ENCODE peak calls at places on chromosome 11, in seven cellular contexts. W, O, P, U, C, D and X are unnamed samples.

GRCh38 chr11:95067828-95068244 is 1.1 kb downstream of the SRSF8 start:
- DNase-seq in W (no peak), O (no peak), P (no peak), U (peak; percentile 35), C (no peak), D (no peak), X (peak; percentile 31)

GRCh38 chr11:66855574-66856495 is 1.0 kb upstream of the LRFN4 start:
- DNase-seq in W (no peak), O (peak; percentile 63), P (peak; percentile 98), U (peak; percentile 95), C (peak; percentile 98), D (peak; percentile 92), X (peak; percentile 66)

GRCh38 chr11:95229199-95230053 is 1.6 kb downstream of the SESN3 start:
- DNase-seq in W (no peak), O (no peak), P (peak; percentile 43), U (no peak), C (no peak), D (peak; percentile 56), X (no peak)

GRCh38 chr11:86761978-86762377 is 38.4 kb upstream of the PRSS23 start:
- DNase-seq in W (no peak), O (no peak), P (no peak), U (no peak), C (no peak), D (peak; percentile 51), X (no peak)

GRCh38 chr11:73114110-73114834 is 27.8 kb downstream of the FCHSD2 start:
- DNase-seq in W (no peak), O (no peak), P (no peak), U (no peak), C (no peak), D (no peak), X (no peak)

GRCh38 chr11:11620251-11620965 is 1.4 kb downstream of the GALNT18 start:
- DNase-seq in W (no peak), O (no peak), P (peak; percentile 73), U (peak; percentile 66), C (peak; percentile 0), D (no peak), X (no peak)

GRCh38 chr11:102546427-102546826 is 15.9 kb upstream of the MMP7 start:
- DNase-seq in W (no peak), O (no peak), P (no peak), U (no peak), C (no peak), D (peak; percentile 17), X (no peak)

GRCh38 chr11:38988908-38989307 is 2390.9 kb upstream of the RAG2 start:
- DNase-seq in W (no peak), O (no peak), P (no peak), U (no peak), C (no peak), D (no peak), X (no peak)

GRCh38 chr11:68825603-68826002 is 16.1 kb downstream of the CPT1A start:
- DNase-seq in W (no peak), O (no peak), P (no peak), U (no peak), C (no peak), D (no peak), X (no peak)

GRCh38 chr11:65900125-65900898 is at the start of gene FOSL1:
- DNase-seq in W (peak; percentile 89), O (no peak), P (peak; percentile 92), U (peak; percentile 91), C (peak; percentile 94), D (peak; percentile 97), X (peak; percentile 85)

GRCh38 chr11:33652001-33652400 is 48.6 kb downstream of the C11orf91 start:
- DNase-seq in W (no peak), O (no peak), P (no peak), U (no peak), C (no peak), D (peak; percentile 4), X (no peak)

GRCh38 chr11:70024773-70025045 is 53.4 kb upstream of the ANO1 start:
- DNase-seq in W (no peak), O (no peak), P (no peak), U (no peak), C (no peak), D (no peak), X (no peak)

GRCh38 chr11:76783294-76783900 is at the start of gene TSKU:
- DNase-seq in W (no peak), O (no peak), P (no peak), U (no peak), C (no peak), D (no peak), X (no peak)

GRCh38 chr11:69274531-69275016 is 19.4 kb upstream of the MYEOV start:
- DNase-seq in W (no peak), O (no peak), P (no peak), U (peak; percentile 91), C (no peak), D (no peak), X (peak; percentile 66)

GRCh38 chr11:128848815-128849455 is 18.2 kb downstream of the KCNJ1 start:
- DNase-seq in W (no peak), O (no peak), P (peak; percentile 66), U (peak; percentile 52), C (peak; percentile 77), D (peak; percentile 59), X (no peak)

GRCh38 chr11:100546714-100547113 is 140.4 kb upstream of the ARHGAP42 start:
- DNase-seq in W (no peak), O (no peak), P (no peak), U (no peak), C (peak; percentile 31), D (peak; percentile 90), X (peak; percentile 81)

GRCh38 chr11:95977534-95978174 is 53.7 kb upstream of the MTMR2 start:
- DNase-seq in W (no peak), O (no peak), P (no peak), U (no peak), C (no peak), D (peak; percentile 58), X (no peak)

GRCh38 chr11:122176651-122177050 is 60.6 kb upstream of the BLID start:
- DNase-seq in W (no peak), O (no peak), P (no peak), U (no peak), C (no peak), D (no peak), X (no peak)
- H3K4me3 ChIP-seq in W (peak overlapping the region; percentile 68), O (peak overlapping the region; percentile 59), P (no peak overlapping the region), U (no peak overlapping the region), C (no peak overlapping the region), D (peak overlapping the region; percentile 6), X (no peak overlapping the region)

DNA sequence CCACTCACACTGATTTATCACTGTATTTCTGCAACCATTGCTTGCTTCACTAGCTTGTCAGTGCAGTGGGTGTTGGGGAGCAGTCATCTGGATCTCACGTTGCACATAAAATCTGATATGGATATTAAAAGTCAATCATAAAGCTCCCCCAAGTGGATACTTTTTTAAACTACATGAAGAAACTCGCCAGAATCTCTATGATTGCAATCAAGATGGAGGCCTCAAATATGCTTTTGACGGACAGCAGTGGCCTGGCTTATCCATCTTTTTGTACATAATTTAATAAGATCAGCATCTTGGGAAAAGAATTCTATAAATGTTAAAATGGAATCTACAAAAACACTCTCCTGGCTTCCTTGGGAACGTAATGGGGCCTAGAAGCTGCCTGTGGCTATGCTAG is 137.7 kb downstream of the WT1 start:
- DNase-seq in W (no peak), O (peak; percentile 27), P (no peak), U (no peak), C (peak; percentile 90), D (peak; percentile 82), X (no peak)
- TF ChIP-seq CTCF in W (peak; percentile 40), O (no peak), P (no peak), U (no peak), C (peak; percentile 88), D (peak; percentile 46), X (peak; percentile 39)

GRCh38 chr11:120511116-120511803 is at the start of gene GRIK4:
- DNase-seq in W (no peak), O (no peak), P (peak; percentile 90), U (peak; percentile 81), C (peak; percentile 90), D (peak; percentile 76), X (no peak)
- H3K4me3 ChIP-seq in W (peak within 1 kb of the TSS; percentile 57), O (peak within 1 kb of the TSS; percentile 13), P (peak within 1 kb of the TSS; percentile 57), U (peak within 1 kb of the TSS; percentile 7), C (peak within 1 kb of the TSS; percentile 41), D (peak within 1 kb of the TSS; percentile 50), X (peak within 1 kb of the TSS; percentile 44)

DNA sequence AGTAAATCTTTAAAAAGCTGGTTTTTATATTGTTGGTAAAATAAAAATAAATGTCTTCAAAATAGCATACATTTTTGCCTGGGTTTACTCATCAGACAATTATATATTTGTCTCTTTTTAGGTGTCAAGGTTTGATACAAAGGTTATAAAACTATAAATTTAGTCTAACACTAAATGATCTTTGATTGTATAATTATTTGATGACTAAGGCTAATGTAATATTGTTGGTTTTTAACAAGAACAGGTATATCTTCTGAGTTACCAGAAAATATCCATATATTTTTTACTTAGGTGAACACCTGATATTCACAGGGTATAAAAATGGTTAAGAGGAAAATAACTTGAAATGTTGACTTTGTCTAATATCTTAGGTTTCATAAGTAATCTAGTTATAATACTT is 104.3 kb downstream of the KIF18A start:
- DNase-seq in W (no peak), O (no peak), P (no peak), U (no peak), C (no peak), D (no peak), X (no peak)
- TF ChIP-seq CTCF in W (no peak), O (no peak), P (no peak), U (no peak), C (no peak), D (no peak), X (no peak)

GRCh38 chr11:64864473-64865285 is 13.7 kb downstream of the EHD1 start:
- DNase-seq in W (peak; percentile 93), O (no peak), P (peak; percentile 89), U (no peak), C (no peak), D (peak; percentile 89), X (no peak)
- H3K4me3 ChIP-seq in W (peak overlapping the region; percentile 32), O (no peak overlapping the region), P (peak overlapping the region; percentile 46), U (no peak overlapping the region), C (no peak overlapping the region), D (no peak overlapping the region), X (no peak overlapping the region)